ENCODE peak calls at places on chromosome 12, in four cellular contexts. A is GM12864, H is cardiac muscle cell, G is GM12865. S is an unnamed sample.
A peak's percentile ranks its signal among the peaks of the same experiment; 100 is the strongest.

GRCh38 chr12:75961878-75962277 is 69.7 kb downstream of the PHLDA1 start:
- DNase-seq in A (no peak), H (no peak), G (no peak), S (no peak)

GRCh38 chr12:38155526-38156496 is 160.8 kb upstream of the ALG10B start:
- DNase-seq in A (no peak), H (no peak), G (no peak), S (no peak)

GRCh38 chr12:112408621-112409020 is 784 bp downstream of the RPL6 start:
- DNase-seq in A (no peak), H (no peak), G (peak; percentile 48), S (no peak)

GRCh38 chr12:26188132-26188531 is 7.2 kb upstream of the SSPN start:
- DNase-seq in A (no peak), H (no peak), G (no peak), S (no peak)

GRCh38 chr12:64825143-64826011 is 930 bp downstream of the TBC1D30 start:
- DNase-seq in A (no peak), H (no peak), G (peak; percentile 34), S (peak; percentile 20)

GRCh38 chr12:544941-545635 is 85.3 kb downstream of the B4GALNT3 start:
- DNase-seq in A (no peak), H (no peak), G (no peak), S (no peak)

GRCh38 chr12:14157129-14157747 is 175.8 kb upstream of the GRIN2B start:
- DNase-seq in A (peak; percentile 96), H (no peak), G (peak; percentile 95), S (peak; percentile 79)

GRCh38 chr12:49903700-49904423 is at the start of gene FAIM2:
- DNase-seq in A (no peak), H (no peak), G (no peak), S (no peak)

GRCh38 chr12:34526946-34527345 is 504.6 kb downstream of the ALG10 start:
- DNase-seq in A (no peak), H (no peak), G (no peak), S (no peak)

GRCh38 chr12:66693901-66694513 is 15.1 kb upstream of the GRIP1 start:
- DNase-seq in A (peak; percentile 60), H (peak; percentile 77), G (peak; percentile 81), S (peak; percentile 43)

DNA sequence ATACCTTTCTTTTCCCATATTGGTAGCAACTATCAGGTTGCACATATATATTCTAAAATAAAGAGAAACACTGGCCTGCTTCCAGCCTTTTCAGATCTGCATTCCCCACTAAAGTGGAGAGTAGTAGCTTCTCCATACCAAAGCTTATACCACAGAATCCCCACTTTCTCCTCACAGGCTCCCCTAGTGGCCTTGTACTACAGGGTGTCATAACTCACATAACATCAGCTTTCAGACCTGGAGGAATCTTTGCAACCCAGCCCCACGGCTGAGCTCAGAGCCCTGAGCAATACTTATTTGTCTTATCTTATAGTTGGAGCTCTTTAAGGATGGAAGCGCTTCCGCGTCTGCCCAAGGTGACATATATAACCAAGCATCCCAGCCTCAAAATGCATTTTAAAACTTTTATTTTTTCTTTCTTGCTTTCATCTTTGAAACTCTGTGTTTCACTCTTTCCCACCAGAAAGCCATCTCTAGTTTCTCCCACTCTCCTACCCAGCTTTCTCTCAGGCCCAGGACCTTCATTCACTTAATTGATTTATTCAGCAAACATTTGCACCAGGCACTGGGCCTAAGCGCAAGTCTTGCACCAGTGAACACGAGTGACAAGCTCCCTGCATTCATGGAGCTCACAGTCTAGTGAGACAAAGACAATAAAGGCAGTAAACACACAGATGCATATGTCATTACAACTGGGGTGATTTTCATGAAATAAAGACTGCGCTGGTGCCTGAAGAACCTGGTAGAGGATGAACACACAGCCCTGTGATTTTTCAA is 254.7 kb downstream of the IPO8 start:
- DNase-seq in A (no peak), H (peak; percentile 62), G (peak; percentile 3), S (no peak)
- TF ChIP-seq CTCF in A (peak; percentile 42), H (peak; percentile 75), G (peak; percentile 25), S (no peak)

DNA sequence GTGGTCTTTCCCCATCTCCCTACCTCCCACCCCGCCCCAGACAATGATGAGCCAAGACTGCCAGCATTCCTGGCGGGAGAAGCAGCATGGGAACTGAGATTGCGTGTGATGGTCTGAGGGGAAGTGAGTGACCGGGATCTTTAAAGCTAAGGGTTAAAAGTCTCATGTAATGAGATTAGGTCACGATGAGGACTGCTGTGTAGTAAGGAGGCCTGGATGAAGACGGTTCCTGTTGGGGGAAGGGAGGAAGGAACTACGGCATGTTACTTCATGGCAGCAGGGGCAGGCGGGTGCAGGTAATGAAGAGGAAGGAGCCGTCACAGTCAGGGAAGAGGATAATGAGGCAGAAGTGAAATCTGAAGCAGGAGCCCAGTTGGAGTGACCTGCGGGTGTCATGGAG is 243.3 kb upstream of the FKBP4 start:
- DNase-seq in A (no peak), H (no peak), G (no peak), S (no peak)
- TF ChIP-seq CTCF in A (no peak), H (no peak), G (no peak), S (no peak)

GRCh38 chr12:96260644-96261043 is 66.5 kb downstream of the ELK3 start:
- DNase-seq in A (no peak), H (no peak), G (no peak), S (no peak)

GRCh38 chr12:96258451-96258933 is 64.3 kb downstream of the ELK3 start:
- DNase-seq in A (no peak), H (no peak), G (peak; percentile 30), S (no peak)

GRCh38 chr12:96255077-96255476 is 60.9 kb downstream of the ELK3 start:
- DNase-seq in A (no peak), H (no peak), G (no peak), S (no peak)

GRCh38 chr12:96256672-96257361 is 62.6 kb downstream of the ELK3 start:
- DNase-seq in A (no peak), H (peak; percentile 10), G (no peak), S (no peak)

GRCh38 chr12:96257550-96258392 is 63.6 kb downstream of the ELK3 start:
- DNase-seq in A (no peak), H (no peak), G (no peak), S (no peak)
- TF ChIP-seq CTCF in A (no peak), H (no peak), G (no peak), S (no peak)

GRCh38 chr12:46921754-46922113 is 95.9 kb upstream of the SLC38A4 start:
- DNase-seq in A (no peak), H (no peak), G (no peak), S (no peak)

GRCh38 chr12:46921048-46921753 is 95.4 kb upstream of the SLC38A4 start:
- DNase-seq in A (no peak), H (no peak), G (no peak), S (no peak)

GRCh38 chr12:46930101-46930500 is 104.3 kb upstream of the SLC38A4 start:
- DNase-seq in A (no peak), H (no peak), G (no peak), S (no peak)

GRCh38 chr12:46926536-46926935 is 100.7 kb upstream of the SLC38A4 start:
- DNase-seq in A (no peak), H (no peak), G (no peak), S (no peak)
- TF ChIP-seq CTCF in A (no peak), H (no peak), G (no peak), S (no peak)

GRCh38 chr12:40446385-40446784 is 221.6 kb downstream of the LRRK2 start:
- DNase-seq in A (no peak), H (peak; percentile 28), G (peak; percentile 42), S (peak; percentile 33)
- TF ChIP-seq CTCF in A (peak; percentile 51), H (peak; percentile 8), G (peak; percentile 49), S (peak; percentile 42)

DNA sequence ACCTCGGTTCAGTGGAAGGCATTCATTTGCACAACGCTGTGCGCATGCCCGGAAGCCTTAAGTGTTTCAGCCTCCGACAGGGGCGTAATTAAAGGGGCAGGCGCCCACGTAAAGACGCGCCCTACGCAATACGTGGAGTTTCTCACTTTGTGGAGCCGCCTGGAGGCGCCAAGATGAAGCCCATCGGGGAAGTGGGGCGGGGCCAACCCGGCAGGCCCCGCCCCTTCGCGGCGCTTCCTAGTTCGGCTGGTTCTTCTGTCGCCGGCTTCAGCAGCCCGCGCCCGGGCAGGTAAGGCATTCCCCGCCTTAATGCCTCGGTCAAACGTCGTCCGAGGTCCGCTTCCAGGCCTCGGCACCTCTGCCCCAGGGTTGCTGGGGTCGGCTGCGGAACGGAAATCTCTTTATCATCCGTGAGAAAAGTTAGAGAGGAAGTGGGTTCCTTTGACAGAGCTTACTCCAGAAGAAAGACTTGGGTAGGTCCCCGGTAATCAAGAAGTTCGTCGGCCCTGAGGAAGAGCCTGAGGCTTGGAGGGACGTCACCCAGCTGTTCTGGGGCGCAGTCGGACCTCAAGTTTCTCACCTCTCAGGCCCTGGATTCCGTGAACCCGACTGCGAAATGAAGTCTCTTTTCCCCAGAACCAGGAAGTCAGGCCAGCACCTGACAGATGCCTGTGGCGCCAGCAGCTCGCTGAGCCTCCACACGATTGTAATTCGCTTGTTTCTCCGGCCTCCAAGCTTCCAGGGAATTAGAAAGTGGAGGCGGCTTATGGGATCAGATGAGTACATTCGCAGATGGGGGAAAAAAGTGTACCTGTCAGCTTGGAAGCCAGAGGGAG is at the start of the genes IRAK4 and PUS7L:
- DNase-seq in A (peak; percentile 96), H (no peak), G (peak; percentile 95), S (peak; percentile 96)
- TF ChIP-seq CTCF in A (peak; percentile 36), H (peak; percentile 58), G (no peak), S (peak; percentile 56)

S was measured in GM10248.